ENCODE peak calls at places on chromosomes 4 and X, in five cellular contexts. One of them, this sample, is unnamed.

GRCh38 chr4:125101706-125102105 is 213.0 kb upstream of the FAT4 start:
- DNase-seq in H1: no peak
- DNase-seq in IMR-90: no peak
- DNase-seq in H9: no peak
- DNase-seq in mesenchymal stem cell: no peak
- DNase-seq in this sample: no peak

GRCh38 chrX:28022371-28022770 is 41.1 kb upstream of the DCAF8L1 start:
- DNase-seq in H9: no peak
- DNase-seq in mesenchymal stem cell: no peak
- DNase-seq in IMR-90: no peak
- DNase-seq in H1: no peak
- DNase-seq in this sample: no peak

GRCh38 chr4:54082168-54082567 is 17.8 kb upstream of the CHIC2 start:
- DNase-seq in IMR-90: peak; percentile 100
- DNase-seq in H9: no peak
- DNase-seq in H1: no peak
- DNase-seq in mesenchymal stem cell: peak; percentile 98
- DNase-seq in this sample: no peak

GRCh38 chr4:176464748-176465147 is 145.0 kb downstream of the SPCS3 start:
- DNase-seq in H9: no peak
- DNase-seq in mesenchymal stem cell: no peak
- DNase-seq in IMR-90: no peak
- DNase-seq in H1: no peak
- DNase-seq in this sample: no peak

GRCh38 chr4:80948995-80949394 is 81.5 kb upstream of the BMP3 start:
- DNase-seq in IMR-90: no peak
- DNase-seq in H1: no peak
- DNase-seq in mesenchymal stem cell: no peak
- DNase-seq in H9: no peak
- DNase-seq in this sample: no peak

GRCh38 chr4:183107891-183108459 is 8.9 kb downstream of the WWC2 start:
- DNase-seq in IMR-90: peak; percentile 62
- DNase-seq in mesenchymal stem cell: no peak
- DNase-seq in H9: no peak
- DNase-seq in H1: no peak
- DNase-seq in this sample: no peak

GRCh38 chrX:123629502-123629901 is 103.3 kb downstream of the THOC2 start:
- DNase-seq in H1: no peak
- DNase-seq in mesenchymal stem cell: no peak
- DNase-seq in H9: no peak
- DNase-seq in IMR-90: no peak
- DNase-seq in this sample: no peak

GRCh38 chr4:37889849-37890500 is 909 bp upstream of the TBC1D1 start:
- DNase-seq in IMR-90: peak; percentile 1
- DNase-seq in mesenchymal stem cell: peak; percentile 35
- DNase-seq in H1: peak; percentile 58
- DNase-seq in H9: peak; percentile 49
- DNase-seq in this sample: peak; percentile 20

GRCh38 chrX:131975851-131976250 is 47.3 kb upstream of the STK26 start:
- DNase-seq in mesenchymal stem cell: peak; percentile 11
- DNase-seq in IMR-90: no peak
- DNase-seq in H1: no peak
- DNase-seq in H9: no peak
- DNase-seq in this sample: no peak

DNA sequence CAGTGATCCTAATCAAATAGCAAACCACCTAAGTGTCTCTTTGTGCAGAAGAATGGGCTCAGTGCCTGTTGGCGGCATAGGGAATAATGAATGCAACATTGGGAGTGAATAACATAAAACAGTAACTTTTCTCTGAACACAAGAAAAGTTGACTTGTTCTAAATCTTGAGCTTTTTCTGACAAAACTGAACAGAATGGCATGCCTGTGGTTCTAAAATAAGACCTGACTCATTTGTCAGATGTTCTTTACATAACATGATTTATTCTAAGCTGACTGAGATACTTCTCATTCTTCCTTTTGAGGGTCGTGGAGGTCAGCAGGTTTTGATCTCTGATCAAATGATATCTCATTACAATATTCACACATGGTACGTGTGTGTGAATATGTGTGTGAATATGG is 165.4 kb upstream of the WDR1 start:
- DNase-seq in H1: no peak
- DNase-seq in mesenchymal stem cell: no peak
- DNase-seq in H9: no peak
- DNase-seq in IMR-90: no peak
- DNase-seq in this sample: no peak
- H3K79me1 ChIP-seq in H1: no peaks in the 10 kb centered on the region
- H3K79me1 ChIP-seq in mesenchymal stem cell: no peaks in the 10 kb centered on the region
- H3K79me1 ChIP-seq in H9: no peaks in the 10 kb centered on the region
- H3K79me1 ChIP-seq in IMR-90: no peaks in the 10 kb centered on the region
- H3K79me1 ChIP-seq in this sample: no peaks in the 10 kb centered on the region

GRCh38 chr4:173524218-173525117 is 5.6 kb downstream of the HAND2 start:
- DNase-seq in H9: peak; percentile 31
- DNase-seq in IMR-90: no peak
- DNase-seq in mesenchymal stem cell: peak; percentile 71
- DNase-seq in H1: no peak
- DNase-seq in this sample: no peak
- H3K79me1 ChIP-seq in H9: no peaks in the 10 kb centered on the region
- H3K79me1 ChIP-seq in IMR-90: no peaks in the 10 kb centered on the region
- H3K79me1 ChIP-seq in mesenchymal stem cell: no peaks in the 10 kb centered on the region
- H3K79me1 ChIP-seq in H1: no peaks in the 10 kb centered on the region
- H3K79me1 ChIP-seq in this sample: no peaks in the 10 kb centered on the region

GRCh38 chrX:149515954-149516602 is 11.0 kb upstream of the IDS start:
- DNase-seq in H9: no peak
- DNase-seq in IMR-90: no peak
- DNase-seq in H1: no peak
- DNase-seq in mesenchymal stem cell: no peak
- DNase-seq in this sample: no peak

GRCh38 chrX:149518236-149518635 is 13.1 kb upstream of the IDS start:
- DNase-seq in H9: no peak
- DNase-seq in mesenchymal stem cell: no peak
- DNase-seq in IMR-90: no peak
- DNase-seq in H1: no peak
- DNase-seq in this sample: no peak

GRCh38 chrX:149513713-149514427 is 8.8 kb upstream of the IDS start:
- DNase-seq in H9: no peak
- DNase-seq in mesenchymal stem cell: no peak
- DNase-seq in IMR-90: peak; percentile 21
- DNase-seq in H1: no peak
- DNase-seq in this sample: no peak

GRCh38 chrX:149517308-149517707 is 12.2 kb upstream of the IDS start:
- DNase-seq in mesenchymal stem cell: no peak
- DNase-seq in H1: no peak
- DNase-seq in IMR-90: no peak
- DNase-seq in H9: no peak
- DNase-seq in this sample: no peak

DNA sequence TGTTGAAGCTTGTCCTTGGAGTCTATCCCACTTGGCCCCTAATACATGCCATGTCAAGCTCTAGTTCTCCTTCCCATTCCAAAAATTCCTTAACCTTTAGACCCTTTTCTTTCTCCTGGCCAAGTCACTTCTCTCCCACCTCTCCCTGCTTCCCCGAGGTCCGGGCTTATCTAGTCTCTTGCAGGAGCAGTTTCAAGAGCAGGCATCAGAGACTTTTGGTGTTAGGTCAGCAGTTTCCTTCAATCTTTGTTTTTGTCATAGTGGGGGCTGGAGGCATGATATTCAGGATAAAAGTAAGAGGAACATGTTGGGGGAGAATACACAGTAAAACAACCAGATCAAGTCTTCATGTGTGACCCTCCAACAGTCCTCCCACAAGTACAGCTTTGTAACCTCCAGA is 11.5 kb upstream of the IDS start:
- DNase-seq in H9: no peak
- DNase-seq in IMR-90: no peak
- DNase-seq in mesenchymal stem cell: no peak
- DNase-seq in H1: no peak
- DNase-seq in this sample: no peak
- H3K79me1 ChIP-seq in H9: no peaks in the 10 kb centered on the region
- H3K79me1 ChIP-seq in IMR-90: no peaks in the 10 kb centered on the region
- H3K79me1 ChIP-seq in mesenchymal stem cell: no peaks in the 10 kb centered on the region
- H3K79me1 ChIP-seq in H1: no peaks in the 10 kb centered on the region
- H3K79me1 ChIP-seq in this sample: no peaks in the 10 kb centered on the region

GRCh38 chr4:8553958-8554357 is 26.2 kb upstream of the GPR78 start:
- DNase-seq in H1: no peak
- DNase-seq in H9: no peak
- DNase-seq in mesenchymal stem cell: no peak
- DNase-seq in IMR-90: no peak
- DNase-seq in this sample: no peak

GRCh38 chr4:8557151-8558076 is 22.8 kb upstream of the GPR78 start:
- DNase-seq in H9: no peak
- DNase-seq in H1: no peak
- DNase-seq in IMR-90: no peak
- DNase-seq in mesenchymal stem cell: no peak
- DNase-seq in this sample: no peak

GRCh38 chr4:8554555-8555100 is 25.6 kb upstream of the GPR78 start:
- DNase-seq in mesenchymal stem cell: no peak
- DNase-seq in H1: no peak
- DNase-seq in H9: no peak
- DNase-seq in IMR-90: no peak
- DNase-seq in this sample: no peak

GRCh38 chr4:8556341-8557150 is 23.6 kb upstream of the GPR78 start:
- DNase-seq in H1: no peak
- DNase-seq in IMR-90: no peak
- DNase-seq in mesenchymal stem cell: no peak
- DNase-seq in H9: no peak
- DNase-seq in this sample: no peak

DNA sequence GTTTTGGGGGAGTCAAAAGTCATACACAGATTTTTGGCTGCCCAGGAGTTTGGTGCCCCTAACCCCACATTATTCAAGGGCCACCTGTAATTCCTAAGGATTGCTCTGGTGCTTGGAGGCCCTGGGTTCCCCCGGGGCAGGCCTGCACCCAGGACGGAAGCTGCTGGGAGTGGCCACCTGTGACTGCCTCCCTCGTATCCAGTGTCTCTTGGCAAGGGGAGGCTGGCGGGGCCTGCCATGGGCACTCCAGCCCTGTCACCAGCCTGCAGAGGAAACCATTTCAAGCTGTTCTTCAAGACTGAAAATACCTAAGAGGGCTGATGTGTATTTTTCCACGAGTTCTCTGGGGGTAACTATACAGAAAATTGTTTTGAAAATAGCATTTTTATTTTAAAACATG is 24.5 kb upstream of the GPR78 start:
- DNase-seq in mesenchymal stem cell: no peak
- DNase-seq in H9: no peak
- DNase-seq in IMR-90: no peak
- DNase-seq in H1: no peak
- DNase-seq in this sample: no peak
- H3K79me1 ChIP-seq in mesenchymal stem cell: no peaks in the 10 kb centered on the region
- H3K79me1 ChIP-seq in H9: no peaks in the 10 kb centered on the region
- H3K79me1 ChIP-seq in IMR-90: no peaks in the 10 kb centered on the region
- H3K79me1 ChIP-seq in H1: no peaks in the 10 kb centered on the region
- H3K79me1 ChIP-seq in this sample: no peaks in the 10 kb centered on the region

DNA sequence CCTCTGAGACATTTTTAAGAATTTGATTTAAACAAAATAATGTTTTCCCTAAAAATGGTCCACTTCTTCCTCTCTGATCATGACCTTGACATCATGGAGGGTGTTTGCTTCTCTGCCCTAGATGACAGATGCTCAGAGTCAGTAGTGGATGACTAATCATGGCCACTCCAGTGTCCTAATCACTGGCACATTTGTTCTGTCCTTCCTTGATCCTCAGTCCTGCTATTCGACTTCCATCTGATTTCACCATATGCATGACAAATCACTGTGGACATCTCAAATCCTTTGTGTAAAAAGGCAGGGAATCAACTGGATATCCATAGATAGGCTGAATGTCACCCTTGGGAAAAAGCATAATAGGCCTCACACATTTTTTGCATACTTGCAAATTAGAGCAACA is 9.0 kb downstream of the CRMP1 start:
- DNase-seq in H1: no peak
- DNase-seq in H9: no peak
- DNase-seq in mesenchymal stem cell: peak; percentile 19
- DNase-seq in IMR-90: no peak
- DNase-seq in this sample: no peak
- H3K79me1 ChIP-seq in H1: peaks cover 25% of the 10 kb centered on the region
- H3K79me1 ChIP-seq in H9: peaks cover 21% of the 10 kb centered on the region
- H3K79me1 ChIP-seq in mesenchymal stem cell: no peaks in the 10 kb centered on the region
- H3K79me1 ChIP-seq in IMR-90: no peaks in the 10 kb centered on the region
- H3K79me1 ChIP-seq in this sample: peaks cover 22% of the 10 kb centered on the region

GRCh38 chr4:8534129-8534528 is 46.1 kb upstream of the GPR78 start:
- DNase-seq in mesenchymal stem cell: peak; percentile 75
- DNase-seq in IMR-90: peak; percentile 66
- DNase-seq in H1: peak; percentile 58
- DNase-seq in H9: peak; percentile 83
- DNase-seq in this sample: no peak
- H3K79me1 ChIP-seq in mesenchymal stem cell: no peaks in the 10 kb centered on the region
- H3K79me1 ChIP-seq in IMR-90: no peaks in the 10 kb centered on the region
- H3K79me1 ChIP-seq in H1: no peaks in the 10 kb centered on the region
- H3K79me1 ChIP-seq in H9: no peaks in the 10 kb centered on the region
- H3K79me1 ChIP-seq in this sample: no peaks in the 10 kb centered on the region

DNA sequence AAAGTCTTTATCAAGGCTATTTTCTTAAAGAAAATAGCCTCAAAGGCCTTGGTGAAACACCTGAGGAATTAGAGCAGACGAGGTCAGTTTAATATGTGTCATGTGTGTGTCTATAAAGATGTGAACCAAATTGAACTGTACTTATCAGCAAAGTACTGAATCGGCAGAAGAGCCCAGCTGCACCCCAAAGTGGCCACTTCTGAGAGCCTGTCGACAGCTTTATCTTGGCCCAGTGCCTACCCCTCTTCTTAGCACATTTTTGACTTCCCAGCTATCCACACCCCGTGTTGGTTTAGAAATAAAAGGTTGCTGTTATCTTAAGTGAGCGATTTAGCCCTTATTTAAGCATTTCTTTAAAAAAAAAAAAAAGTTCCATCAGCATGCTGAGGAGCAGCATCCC is 329.7 kb downstream of the FBXW7 start:
- DNase-seq in H9: no peak
- DNase-seq in H1: no peak
- DNase-seq in IMR-90: no peak
- DNase-seq in mesenchymal stem cell: no peak
- DNase-seq in this sample: no peak
- H3K79me1 ChIP-seq in H9: no peaks in the 10 kb centered on the region
- H3K79me1 ChIP-seq in H1: no peaks in the 10 kb centered on the region
- H3K79me1 ChIP-seq in IMR-90: no peaks in the 10 kb centered on the region
- H3K79me1 ChIP-seq in mesenchymal stem cell: no peaks in the 10 kb centered on the region
- H3K79me1 ChIP-seq in this sample: no peaks in the 10 kb centered on the region

DNA sequence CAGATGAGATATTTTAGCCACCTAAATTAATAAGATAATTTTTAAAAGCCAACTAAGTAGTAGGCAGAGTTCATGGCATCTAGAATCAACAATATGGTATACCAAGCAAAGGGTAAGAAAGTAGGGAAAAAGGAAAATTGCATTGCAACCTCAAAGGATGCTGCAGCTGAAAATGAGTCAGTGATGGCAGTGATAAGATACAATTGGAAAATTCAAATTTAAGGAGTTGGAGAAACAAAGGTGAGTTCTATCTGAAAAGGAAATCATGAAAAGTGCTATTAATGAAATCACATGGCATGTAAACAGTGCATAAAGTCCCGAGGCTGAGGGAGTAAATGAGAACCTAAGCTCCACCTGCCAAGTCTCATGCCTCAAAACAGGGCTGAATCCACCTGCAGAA is 33.9 kb downstream of the SHROOM4 start:
- DNase-seq in H9: no peak
- DNase-seq in H1: no peak
- DNase-seq in IMR-90: no peak
- DNase-seq in mesenchymal stem cell: no peak
- DNase-seq in this sample: no peak
- H3K79me1 ChIP-seq in H9: no peaks in the 10 kb centered on the region
- H3K79me1 ChIP-seq in H1: no peaks in the 10 kb centered on the region
- H3K79me1 ChIP-seq in IMR-90: no peaks in the 10 kb centered on the region
- H3K79me1 ChIP-seq in mesenchymal stem cell: peaks cover 4% of the 10 kb centered on the region
- H3K79me1 ChIP-seq in this sample: no peaks in the 10 kb centered on the region

This sample was measured in neuronal stem cell.